ENCODE peak calls at places on chromosomes 13 and 19, in seven cellular contexts. One of them, this sample, is unnamed.

GRCh38 chr13:112983428-112984196 is 14.6 kb downstream of the MCF2L start:
- DNase-seq in neural progenitor cell: no peak
- DNase-seq in gastrocnemius medialis: no peak
- DNase-seq in ovary: no peak
- DNase-seq in left lung: no peak
- DNase-seq in HCT116: no peak
- DNase-seq in CD8-positive, alpha-beta T cell: no peak
- DNase-seq in this sample: no peak

GRCh38 chr13:106344318-106344717 is 191.1 kb downstream of the EFNB2 start:
- DNase-seq in neural progenitor cell: no peak
- DNase-seq in gastrocnemius medialis: no peak
- DNase-seq in ovary: no peak
- DNase-seq in left lung: no peak
- DNase-seq in HCT116: no peak
- DNase-seq in CD8-positive, alpha-beta T cell: no peak
- DNase-seq in this sample: no peak

GRCh38 chr19:33464733-33465115 is 56.9 kb downstream of the PEPD start:
- DNase-seq in neural progenitor cell: no peak
- DNase-seq in gastrocnemius medialis: no peak
- DNase-seq in ovary: no peak
- DNase-seq in left lung: no peak
- DNase-seq in HCT116: no peak
- DNase-seq in CD8-positive, alpha-beta T cell: no peak
- DNase-seq in this sample: no peak

GRCh38 chr13:24679686-24680085 is 522 bp upstream of the ATP12A start:
- DNase-seq in neural progenitor cell: peak; percentile 8
- DNase-seq in gastrocnemius medialis: no peak
- DNase-seq in ovary: no peak
- DNase-seq in left lung: no peak
- DNase-seq in HCT116: no peak
- DNase-seq in CD8-positive, alpha-beta T cell: no peak
- DNase-seq in this sample: no peak

GRCh38 chr19:7926021-7926726 is at the start of gene CTXN1:
- DNase-seq in neural progenitor cell: peak; percentile 91
- DNase-seq in gastrocnemius medialis: no peak
- DNase-seq in ovary: peak; percentile 84
- DNase-seq in left lung: peak; percentile 64
- DNase-seq in HCT116: no peak
- DNase-seq in CD8-positive, alpha-beta T cell: peak; percentile 72
- DNase-seq in this sample: peak; percentile 66

GRCh38 chr19:41500443-41500842 is 57.5 kb downstream of the ERICH4 start:
- DNase-seq in neural progenitor cell: no peak
- DNase-seq in gastrocnemius medialis: no peak
- DNase-seq in ovary: no peak
- DNase-seq in left lung: no peak
- DNase-seq in HCT116: no peak
- DNase-seq in CD8-positive, alpha-beta T cell: no peak
- DNase-seq in this sample: no peak

GRCh38 chr13:80454245-80454644 is 113.3 kb upstream of the SPRY2 start:
- DNase-seq in neural progenitor cell: no peak
- DNase-seq in gastrocnemius medialis: no peak
- DNase-seq in ovary: no peak
- DNase-seq in left lung: no peak
- DNase-seq in HCT116: no peak
- DNase-seq in CD8-positive, alpha-beta T cell: no peak
- DNase-seq in this sample: no peak

GRCh38 chr19:11426656-11427055 is 7.5 kb upstream of the RGL3 start:
- DNase-seq in neural progenitor cell: no peak
- DNase-seq in gastrocnemius medialis: no peak
- DNase-seq in ovary: no peak
- DNase-seq in left lung: no peak
- DNase-seq in HCT116: no peak
- DNase-seq in CD8-positive, alpha-beta T cell: no peak
- DNase-seq in this sample: no peak

GRCh38 chr19:46733693-46734240 is 12.1 kb upstream of the FKRP start:
- DNase-seq in neural progenitor cell: no peak
- DNase-seq in gastrocnemius medialis: no peak
- DNase-seq in ovary: no peak
- DNase-seq in left lung: no peak
- DNase-seq in HCT116: no peak
- DNase-seq in CD8-positive, alpha-beta T cell: no peak
- DNase-seq in this sample: no peak

GRCh38 chr19:55165952-55166529 is 372 bp downstream of the DNAAF3 start:
- DNase-seq in neural progenitor cell: peak; percentile 97
- DNase-seq in gastrocnemius medialis: peak; percentile 65
- DNase-seq in ovary: peak; percentile 34
- DNase-seq in left lung: no peak
- DNase-seq in HCT116: peak; percentile 86
- DNase-seq in CD8-positive, alpha-beta T cell: peak; percentile 12
- DNase-seq in this sample: no peak

GRCh38 chr13:46759861-46760260 is 37.1 kb downstream of the ESD start:
- DNase-seq in neural progenitor cell: no peak
- DNase-seq in gastrocnemius medialis: no peak
- DNase-seq in ovary: no peak
- DNase-seq in left lung: no peak
- DNase-seq in HCT116: no peak
- DNase-seq in CD8-positive, alpha-beta T cell: no peak
- DNase-seq in this sample: no peak

GRCh38 chr13:33109319-33109718 is 93.1 kb downstream of the KL start:
- DNase-seq in neural progenitor cell: no peak
- DNase-seq in gastrocnemius medialis: no peak
- DNase-seq in ovary: no peak
- DNase-seq in left lung: no peak
- DNase-seq in HCT116: no peak
- DNase-seq in CD8-positive, alpha-beta T cell: no peak
- DNase-seq in this sample: no peak

GRCh38 chr19:2455481-2456300 is 1.1 kb downstream of the LMNB2 start:
- DNase-seq in neural progenitor cell: peak; percentile 53
- DNase-seq in gastrocnemius medialis: no peak
- DNase-seq in ovary: peak; percentile 40
- DNase-seq in left lung: peak; percentile 45
- DNase-seq in HCT116: no peak
- DNase-seq in CD8-positive, alpha-beta T cell: peak; percentile 26
- DNase-seq in this sample: no peak

GRCh38 chr19:4304509-4305252 is at the start of gene FSD1:
- DNase-seq in neural progenitor cell: peak; percentile 92
- DNase-seq in gastrocnemius medialis: no peak
- DNase-seq in ovary: no peak
- DNase-seq in left lung: no peak
- DNase-seq in HCT116: no peak
- DNase-seq in CD8-positive, alpha-beta T cell: peak; percentile 50
- DNase-seq in this sample: peak; percentile 25

GRCh38 chr13:70938462-70938861 is 830.2 kb upstream of the KLHL1 start:
- DNase-seq in neural progenitor cell: no peak
- DNase-seq in gastrocnemius medialis: no peak
- DNase-seq in ovary: no peak
- DNase-seq in left lung: no peak
- DNase-seq in HCT116: no peak
- DNase-seq in CD8-positive, alpha-beta T cell: no peak
- DNase-seq in this sample: no peak

DNA sequence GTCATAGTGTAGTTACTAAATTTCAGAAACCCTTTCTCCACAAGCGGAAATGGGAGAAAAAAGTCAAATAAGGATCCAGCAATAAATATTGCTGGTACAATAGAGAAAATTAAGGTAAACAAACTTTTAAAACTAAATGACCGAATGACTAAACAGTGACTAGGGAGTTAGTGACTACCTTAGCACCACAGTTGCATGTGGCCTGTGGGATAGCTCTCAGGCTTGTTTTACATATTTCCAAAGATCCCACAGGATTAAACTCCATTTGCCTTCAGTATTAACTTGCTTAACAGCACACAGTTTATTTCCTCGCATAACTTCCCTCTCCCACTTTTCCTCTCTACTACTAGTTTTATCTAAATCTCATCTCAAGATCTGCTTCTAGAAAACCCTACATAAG is 824.3 kb upstream of the KLHL1 start:
- DNase-seq in neural progenitor cell: no peak
- DNase-seq in gastrocnemius medialis: no peak
- DNase-seq in ovary: no peak
- DNase-seq in left lung: no peak
- DNase-seq in HCT116: no peak
- DNase-seq in CD8-positive, alpha-beta T cell: no peak
- DNase-seq in this sample: no peak
- H3K4me1 ChIP-seq in neural progenitor cell: no peaks in the 10 kb centered on the region
- H3K4me1 ChIP-seq in gastrocnemius medialis: no peaks in the 10 kb centered on the region
- H3K4me1 ChIP-seq in ovary: no peaks in the 10 kb centered on the region
- H3K4me1 ChIP-seq in left lung: no peaks in the 10 kb centered on the region
- H3K4me1 ChIP-seq in HCT116: no peaks in the 10 kb centered on the region
- H3K4me1 ChIP-seq in CD8-positive, alpha-beta T cell: no peaks in the 10 kb centered on the region
- H3K4me1 ChIP-seq in this sample: no peaks in the 10 kb centered on the region

GRCh38 chr19:16347706-16348105 is 23.1 kb downstream of the KLF2 start:
- DNase-seq in neural progenitor cell: no peak
- DNase-seq in gastrocnemius medialis: no peak
- DNase-seq in ovary: no peak
- DNase-seq in left lung: no peak
- DNase-seq in HCT116: no peak
- DNase-seq in CD8-positive, alpha-beta T cell: no peak
- DNase-seq in this sample: no peak
- H3K27ac ChIP-seq in neural progenitor cell: no peak overlapping the region
- H3K27ac ChIP-seq in gastrocnemius medialis: peak overlapping the region; percentile 79
- H3K27ac ChIP-seq in ovary: no peak overlapping the region
- H3K27ac ChIP-seq in left lung: peak overlapping the region; percentile 39
- H3K27ac ChIP-seq in HCT116: no peak overlapping the region
- H3K27ac ChIP-seq in CD8-positive, alpha-beta T cell: no peak overlapping the region
- H3K27ac ChIP-seq in this sample: no peak overlapping the region

GRCh38 chr19:49212302-49212701 is 54.7 kb downstream of the TRPM4 start:
- DNase-seq in neural progenitor cell: no peak
- DNase-seq in gastrocnemius medialis: no peak
- DNase-seq in ovary: no peak
- DNase-seq in left lung: no peak
- DNase-seq in HCT116: no peak
- DNase-seq in CD8-positive, alpha-beta T cell: no peak
- DNase-seq in this sample: no peak

GRCh38 chr19:49214701-49215100 is 57.1 kb downstream of the TRPM4 start:
- DNase-seq in neural progenitor cell: no peak
- DNase-seq in gastrocnemius medialis: no peak
- DNase-seq in ovary: no peak
- DNase-seq in left lung: no peak
- DNase-seq in HCT116: no peak
- DNase-seq in CD8-positive, alpha-beta T cell: no peak
- DNase-seq in this sample: no peak

GRCh38 chr19:49210901-49211451 is 53.4 kb downstream of the TRPM4 start:
- DNase-seq in neural progenitor cell: peak; percentile 52
- DNase-seq in gastrocnemius medialis: no peak
- DNase-seq in ovary: no peak
- DNase-seq in left lung: no peak
- DNase-seq in HCT116: no peak
- DNase-seq in CD8-positive, alpha-beta T cell: no peak
- DNase-seq in this sample: no peak

GRCh38 chr19:49213791-49214190 is 56.2 kb downstream of the TRPM4 start:
- DNase-seq in neural progenitor cell: no peak
- DNase-seq in gastrocnemius medialis: no peak
- DNase-seq in ovary: no peak
- DNase-seq in left lung: no peak
- DNase-seq in HCT116: no peak
- DNase-seq in CD8-positive, alpha-beta T cell: no peak
- DNase-seq in this sample: no peak

DNA sequence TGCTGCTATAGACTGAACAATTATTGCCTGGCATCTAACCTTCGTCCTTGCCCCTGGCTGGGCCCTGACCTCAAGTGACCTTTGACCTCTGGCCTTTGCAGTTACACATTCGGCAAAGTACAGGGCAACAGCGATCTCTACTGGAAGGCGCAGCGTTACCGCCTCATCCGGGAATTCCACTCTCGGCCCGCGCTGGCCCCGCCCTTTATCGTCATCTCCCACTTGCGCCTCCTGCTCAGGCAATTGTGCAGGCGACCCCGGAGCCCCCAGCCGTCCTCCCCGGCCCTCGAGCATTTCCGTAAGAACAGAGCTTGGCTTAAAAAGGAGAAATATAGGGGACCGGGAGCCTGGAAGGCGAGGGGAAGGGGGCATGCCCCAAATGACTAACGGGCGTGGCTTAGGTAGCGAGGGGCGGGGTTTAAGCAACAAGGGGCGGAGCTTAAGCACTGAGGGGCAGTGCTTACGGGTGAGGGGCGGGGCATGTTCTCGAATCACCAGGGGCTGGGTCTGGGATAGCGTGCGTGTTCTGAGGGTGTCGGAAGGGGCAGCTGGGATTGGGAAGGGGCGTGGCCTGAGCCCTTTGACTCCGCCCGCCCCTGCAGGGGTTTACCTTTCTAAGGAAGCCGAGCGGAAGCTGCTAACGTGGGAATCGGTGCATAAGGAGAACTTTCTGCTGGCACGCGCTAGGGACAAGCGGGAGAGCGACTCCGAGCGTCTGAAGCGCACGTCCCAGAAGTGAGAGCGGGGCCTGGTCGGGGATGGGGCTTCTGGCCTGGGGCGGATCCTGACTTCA is 52.7 kb downstream of the TRPM4 start:
- DNase-seq in neural progenitor cell: peak; percentile 94
- DNase-seq in gastrocnemius medialis: no peak
- DNase-seq in ovary: peak; percentile 65
- DNase-seq in left lung: no peak
- DNase-seq in HCT116: no peak
- DNase-seq in CD8-positive, alpha-beta T cell: no peak
- DNase-seq in this sample: peak; percentile 11
- H3K4me3 ChIP-seq in neural progenitor cell: peak overlapping the region; percentile 44
- H3K4me3 ChIP-seq in gastrocnemius medialis: no peak overlapping the region
- H3K4me3 ChIP-seq in ovary: peak overlapping the region; percentile 23
- H3K4me3 ChIP-seq in left lung: no peak overlapping the region
- H3K4me3 ChIP-seq in HCT116: no peak overlapping the region
- H3K4me3 ChIP-seq in CD8-positive, alpha-beta T cell: no peak overlapping the region
- H3K4me3 ChIP-seq in this sample: no peak overlapping the region

GRCh38 chr13:26133286-26133685 is 81.5 kb upstream of the SHISA2 start:
- DNase-seq in neural progenitor cell: peak; percentile 5
- DNase-seq in gastrocnemius medialis: no peak
- DNase-seq in ovary: no peak
- DNase-seq in left lung: no peak
- DNase-seq in HCT116: no peak
- DNase-seq in CD8-positive, alpha-beta T cell: no peak
- DNase-seq in this sample: no peak
- H3K4me1 ChIP-seq in neural progenitor cell: peaks cover 7% of the 10 kb centered on the region
- H3K4me1 ChIP-seq in gastrocnemius medialis: no peaks in the 10 kb centered on the region
- H3K4me1 ChIP-seq in ovary: no peaks in the 10 kb centered on the region
- H3K4me1 ChIP-seq in left lung: no peaks in the 10 kb centered on the region
- H3K4me1 ChIP-seq in HCT116: no peaks in the 10 kb centered on the region
- H3K4me1 ChIP-seq in CD8-positive, alpha-beta T cell: no peaks in the 10 kb centered on the region
- H3K4me1 ChIP-seq in this sample: no peaks in the 10 kb centered on the region

DNA sequence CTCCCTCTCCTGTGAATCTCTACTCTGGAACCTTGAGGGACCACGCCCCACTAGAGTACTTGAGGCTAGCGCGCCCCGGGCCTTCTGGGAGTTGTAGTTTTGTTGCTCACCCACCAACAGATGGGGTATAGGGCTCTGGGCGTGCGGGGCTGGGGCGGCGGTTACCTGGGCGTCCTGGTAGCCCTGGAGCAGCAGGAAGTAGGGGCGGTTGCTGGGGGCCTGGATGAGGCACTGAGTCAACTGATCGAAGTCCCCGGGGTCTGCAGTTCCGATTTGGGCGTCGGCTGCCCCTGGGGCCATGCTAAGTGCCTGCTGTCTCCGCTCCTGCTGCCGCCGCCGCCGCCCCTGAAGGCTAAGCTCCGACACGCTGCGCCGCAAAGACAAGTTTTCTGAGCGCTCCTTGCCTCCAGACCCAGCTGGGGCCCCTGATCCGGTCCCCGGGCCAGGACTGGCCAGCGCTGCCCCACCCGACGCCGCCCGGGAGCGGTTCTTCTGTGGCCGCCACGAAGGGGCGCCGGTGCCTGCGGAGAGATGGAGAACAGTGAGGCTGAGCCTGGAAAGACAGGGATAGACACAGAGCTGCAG is 5.3 kb downstream of the RASIP1 start:
- DNase-seq in neural progenitor cell: peak; percentile 89
- DNase-seq in gastrocnemius medialis: no peak
- DNase-seq in ovary: no peak
- DNase-seq in left lung: no peak
- DNase-seq in HCT116: no peak
- DNase-seq in CD8-positive, alpha-beta T cell: no peak
- DNase-seq in this sample: no peak
- H3K27ac ChIP-seq in neural progenitor cell: no peak overlapping the region
- H3K27ac ChIP-seq in gastrocnemius medialis: no peak overlapping the region
- H3K27ac ChIP-seq in ovary: no peak overlapping the region
- H3K27ac ChIP-seq in left lung: no peak overlapping the region
- H3K27ac ChIP-seq in HCT116: no peak overlapping the region
- H3K27ac ChIP-seq in CD8-positive, alpha-beta T cell: no peak overlapping the region
- H3K27ac ChIP-seq in this sample: no peak overlapping the region

This sample was measured in effector memory CD4-positive, alpha-beta T cell.